ENCODE peak calls at places on chromosomes 13 and 19, in five cellular contexts. One of them, this sample, is unnamed. For H3K4me1, the result is how much of the 10 kb centered on the place peaks cover.

GRCh38 chr19:36152886-36153525 is 759 bp upstream of the COX7A1 start:
- DNase-seq in transverse colon: no peak
- DNase-seq in upper lobe of left lung: no peak
- DNase-seq in GM23338: no peak
- DNase-seq in GM12878: no peak
- DNase-seq in this sample: no peak

GRCh38 chr19:485583-486236 is 10.6 kb upstream of the MADCAM1 start:
- DNase-seq in GM23338: no peak
- DNase-seq in upper lobe of left lung: no peak
- DNase-seq in transverse colon: no peak
- DNase-seq in GM12878: no peak
- DNase-seq in this sample: no peak

GRCh38 chr13:106132216-106132615 is 403.2 kb downstream of the EFNB2 start:
- DNase-seq in GM12878: no peak
- DNase-seq in upper lobe of left lung: no peak
- DNase-seq in transverse colon: no peak
- DNase-seq in GM23338: no peak
- DNase-seq in this sample: no peak

GRCh38 chr13:19864018-19864338 is 529 bp upstream of the ZMYM5 start:
- DNase-seq in upper lobe of left lung: peak
- DNase-seq in transverse colon: peak
- DNase-seq in GM12878: no peak
- DNase-seq in GM23338: peak
- DNase-seq in this sample: peak

GRCh38 chr13:30607908-30608307 is 9.8 kb upstream of the USPL1 start:
- DNase-seq in GM12878: peak
- DNase-seq in transverse colon: peak
- DNase-seq in GM23338: no peak
- DNase-seq in upper lobe of left lung: peak
- DNase-seq in this sample: peak

GRCh38 chr19:30395283-30395682 is 23.1 kb downstream of the ZNF536 start:
- DNase-seq in upper lobe of left lung: no peak
- DNase-seq in GM12878: no peak
- DNase-seq in GM23338: no peak
- DNase-seq in transverse colon: no peak
- DNase-seq in this sample: no peak

GRCh38 chr19:31448221-31448657 is 99.0 kb upstream of the TSHZ3 start:
- DNase-seq in upper lobe of left lung: peak
- DNase-seq in GM12878: no peak
- DNase-seq in transverse colon: peak
- DNase-seq in GM23338: no peak
- DNase-seq in this sample: no peak

GRCh38 chr19:35291259-35291658 is 702 bp upstream of the MAG start:
- DNase-seq in GM23338: no peak
- DNase-seq in GM12878: no peak
- DNase-seq in upper lobe of left lung: no peak
- DNase-seq in transverse colon: no peak
- DNase-seq in this sample: no peak

GRCh38 chr13:54162069-54162468 is 1133.5 kb downstream of the OLFM4 start:
- DNase-seq in upper lobe of left lung: no peak
- DNase-seq in transverse colon: no peak
- DNase-seq in GM23338: peak
- DNase-seq in GM12878: no peak
- DNase-seq in this sample: no peak

GRCh38 chr13:29524641-29525040 is 70.8 kb downstream of the SLC7A1 start:
- DNase-seq in upper lobe of left lung: no peak
- DNase-seq in GM23338: no peak
- DNase-seq in GM12878: no peak
- DNase-seq in transverse colon: no peak
- DNase-seq in this sample: no peak

GRCh38 chr19:42277821-42278809 is 9.1 kb downstream of the CIC start:
- DNase-seq in transverse colon: no peak
- DNase-seq in GM23338: no peak
- DNase-seq in upper lobe of left lung: peak
- DNase-seq in GM12878: no peak
- DNase-seq in this sample: no peak

GRCh38 chr13:24670927-24671326 is 9.3 kb upstream of the ATP12A start:
- DNase-seq in transverse colon: no peak
- DNase-seq in GM12878: no peak
- DNase-seq in GM23338: peak
- DNase-seq in upper lobe of left lung: no peak
- DNase-seq in this sample: no peak

GRCh38 chr13:69324109-69324886 is 783.3 kb upstream of the ATXN8OS start:
- DNase-seq in GM23338: peak
- DNase-seq in transverse colon: no peak
- DNase-seq in GM12878: no peak
- DNase-seq in upper lobe of left lung: no peak
- DNase-seq in this sample: no peak

GRCh38 chr19:43767818-43768217 is 13.0 kb downstream of the KCNN4 start:
- DNase-seq in transverse colon: no peak
- DNase-seq in GM12878: no peak
- DNase-seq in upper lobe of left lung: no peak
- DNase-seq in GM23338: no peak
- DNase-seq in this sample: no peak

GRCh38 chr19:18589380-18590272 is 1.0 kb downstream of the REX1BD start:
- DNase-seq in transverse colon: peak
- DNase-seq in GM23338: peak
- DNase-seq in upper lobe of left lung: peak
- DNase-seq in GM12878: no peak
- DNase-seq in this sample: peak

GRCh38 chr19:18591735-18592385 is 3.3 kb downstream of the REX1BD start:
- DNase-seq in GM23338: no peak
- DNase-seq in GM12878: no peak
- DNase-seq in transverse colon: no peak
- DNase-seq in upper lobe of left lung: no peak
- DNase-seq in this sample: no peak

GRCh38 chr19:18588611-18589379 is at the start of gene REX1BD:
- DNase-seq in upper lobe of left lung: peak
- DNase-seq in GM23338: peak
- DNase-seq in GM12878: peak
- DNase-seq in transverse colon: peak
- DNase-seq in this sample: peak

GRCh38 chr19:18587962-18588610 is 512 bp upstream of the REX1BD start:
- DNase-seq in GM23338: no peak
- DNase-seq in upper lobe of left lung: no peak
- DNase-seq in GM12878: no peak
- DNase-seq in transverse colon: no peak
- DNase-seq in this sample: no peak

GRCh38 chr19:18590273-18591272 is 2.0 kb downstream of the REX1BD start:
- DNase-seq in upper lobe of left lung: no peak
- DNase-seq in GM23338: peak
- DNase-seq in GM12878: no peak
- DNase-seq in transverse colon: peak
- DNase-seq in this sample: no peak
- H3K4me3 ChIP-seq in upper lobe of left lung: no peak
- H3K4me3 ChIP-seq in GM23338: peak
- H3K4me3 ChIP-seq in GM12878: no peak
- H3K4me3 ChIP-seq in transverse colon: no peak
- H3K4me3 ChIP-seq in this sample: no peak

GRCh38 chr19:17467471-17468301 is 2.6 kb upstream of the SLC27A1 start:
- DNase-seq in GM23338: no peak
- DNase-seq in upper lobe of left lung: no peak
- DNase-seq in GM12878: no peak
- DNase-seq in transverse colon: no peak
- DNase-seq in this sample: no peak
- H3K27ac ChIP-seq in GM23338: no peak
- H3K27ac ChIP-seq in upper lobe of left lung: peak
- H3K27ac ChIP-seq in GM12878: no peak
- H3K27ac ChIP-seq in transverse colon: peak
- H3K27ac ChIP-seq in this sample: no peak

DNA sequence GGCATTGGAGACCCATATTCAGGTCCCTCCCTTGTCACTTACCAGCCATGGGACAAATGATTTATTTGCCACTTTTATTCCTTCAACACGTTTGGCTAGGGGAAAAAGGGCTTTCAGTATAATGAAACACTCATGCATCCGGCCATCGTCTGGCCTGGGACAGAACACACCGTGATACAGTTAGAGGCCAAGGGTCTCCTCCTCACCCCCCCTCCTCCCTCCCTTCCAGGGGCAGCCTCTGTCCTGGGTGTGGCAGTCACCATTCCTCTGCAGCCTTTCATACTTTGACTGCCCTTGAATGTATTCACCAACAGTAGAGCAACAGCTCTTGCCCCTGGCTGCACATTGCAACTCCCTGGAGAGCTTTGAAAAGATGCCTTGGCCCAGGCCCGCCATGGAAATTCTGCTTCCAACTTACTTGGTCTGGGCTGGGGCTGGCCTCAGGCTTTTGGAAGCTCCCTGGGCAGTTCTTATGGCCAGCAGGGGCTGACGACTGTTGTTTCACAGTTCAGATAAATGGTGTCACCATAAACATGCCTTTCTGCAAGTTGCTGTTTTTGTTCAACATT is 3.0 kb downstream of the PAK4 start:
- DNase-seq in GM12878: no peak
- DNase-seq in upper lobe of left lung: no peak
- DNase-seq in GM23338: no peak
- DNase-seq in transverse colon: peak
- DNase-seq in this sample: no peak
- H3K4me1 ChIP-seq in GM12878: under half
- H3K4me1 ChIP-seq in upper lobe of left lung: half or more
- H3K4me1 ChIP-seq in GM23338: under half
- H3K4me1 ChIP-seq in transverse colon: half or more
- H3K4me1 ChIP-seq in this sample: under half

GRCh38 chr19:32613008-32613407 is 32.0 kb downstream of the PDCD5 start:
- DNase-seq in upper lobe of left lung: no peak
- DNase-seq in GM12878: no peak
- DNase-seq in transverse colon: no peak
- DNase-seq in GM23338: no peak
- DNase-seq in this sample: no peak
- H3K4me3 ChIP-seq in upper lobe of left lung: no peak
- H3K4me3 ChIP-seq in GM12878: no peak
- H3K4me3 ChIP-seq in transverse colon: no peak
- H3K4me3 ChIP-seq in GM23338: no peak
- H3K4me3 ChIP-seq in this sample: no peak

DNA sequence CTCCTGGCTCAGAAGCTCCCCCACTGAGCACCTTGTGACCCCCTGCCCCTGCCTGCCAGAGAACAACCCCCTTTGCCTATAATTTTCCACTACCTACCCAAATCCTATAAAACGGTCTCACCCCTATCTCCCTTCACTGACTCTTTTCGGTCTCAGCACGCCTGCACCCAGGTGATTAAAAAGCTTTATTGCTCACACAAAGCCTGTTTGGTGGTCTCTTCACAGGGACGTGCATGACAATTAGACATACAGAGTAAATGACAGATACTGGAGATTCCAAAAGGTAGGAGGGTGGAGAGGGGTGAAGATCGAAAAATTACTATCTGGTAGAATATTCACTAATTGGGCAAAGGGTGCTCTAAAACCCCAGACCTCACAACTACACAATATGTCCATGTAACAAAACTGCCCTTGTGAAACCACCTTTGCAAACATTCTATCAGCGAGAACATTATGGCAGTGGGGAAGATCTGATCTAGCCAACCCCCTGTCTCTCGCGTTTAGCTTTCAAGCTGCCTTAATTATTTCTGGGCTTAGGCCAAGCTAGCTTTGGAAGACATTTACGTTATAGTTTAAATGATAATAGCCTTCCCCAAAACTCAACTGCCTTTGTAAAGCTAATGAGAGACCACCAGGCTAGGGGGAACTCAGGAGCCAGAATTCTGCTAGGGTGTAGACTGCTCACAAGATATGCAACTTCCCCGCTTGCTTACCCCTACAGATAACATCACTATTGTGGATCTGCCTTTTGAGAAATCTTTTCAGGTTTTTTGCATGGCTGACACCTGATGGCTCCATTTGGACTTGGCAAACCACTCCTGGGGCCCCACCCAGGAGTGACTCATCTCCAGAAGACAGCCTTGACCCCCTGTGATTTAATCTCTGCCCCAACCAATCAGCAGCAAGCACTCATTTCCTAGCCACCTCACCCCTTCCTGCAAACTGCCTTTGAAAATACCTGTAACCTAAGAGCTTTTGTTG is 1534.0 kb upstream of the SPRY2 start:
- DNase-seq in transverse colon: no peak
- DNase-seq in upper lobe of left lung: no peak
- DNase-seq in GM12878: no peak
- DNase-seq in GM23338: peak
- DNase-seq in this sample: no peak
- H3K27ac ChIP-seq in transverse colon: no peak
- H3K27ac ChIP-seq in upper lobe of left lung: no peak
- H3K27ac ChIP-seq in GM12878: no peak
- H3K27ac ChIP-seq in GM23338: peak
- H3K27ac ChIP-seq in this sample: no peak

DNA sequence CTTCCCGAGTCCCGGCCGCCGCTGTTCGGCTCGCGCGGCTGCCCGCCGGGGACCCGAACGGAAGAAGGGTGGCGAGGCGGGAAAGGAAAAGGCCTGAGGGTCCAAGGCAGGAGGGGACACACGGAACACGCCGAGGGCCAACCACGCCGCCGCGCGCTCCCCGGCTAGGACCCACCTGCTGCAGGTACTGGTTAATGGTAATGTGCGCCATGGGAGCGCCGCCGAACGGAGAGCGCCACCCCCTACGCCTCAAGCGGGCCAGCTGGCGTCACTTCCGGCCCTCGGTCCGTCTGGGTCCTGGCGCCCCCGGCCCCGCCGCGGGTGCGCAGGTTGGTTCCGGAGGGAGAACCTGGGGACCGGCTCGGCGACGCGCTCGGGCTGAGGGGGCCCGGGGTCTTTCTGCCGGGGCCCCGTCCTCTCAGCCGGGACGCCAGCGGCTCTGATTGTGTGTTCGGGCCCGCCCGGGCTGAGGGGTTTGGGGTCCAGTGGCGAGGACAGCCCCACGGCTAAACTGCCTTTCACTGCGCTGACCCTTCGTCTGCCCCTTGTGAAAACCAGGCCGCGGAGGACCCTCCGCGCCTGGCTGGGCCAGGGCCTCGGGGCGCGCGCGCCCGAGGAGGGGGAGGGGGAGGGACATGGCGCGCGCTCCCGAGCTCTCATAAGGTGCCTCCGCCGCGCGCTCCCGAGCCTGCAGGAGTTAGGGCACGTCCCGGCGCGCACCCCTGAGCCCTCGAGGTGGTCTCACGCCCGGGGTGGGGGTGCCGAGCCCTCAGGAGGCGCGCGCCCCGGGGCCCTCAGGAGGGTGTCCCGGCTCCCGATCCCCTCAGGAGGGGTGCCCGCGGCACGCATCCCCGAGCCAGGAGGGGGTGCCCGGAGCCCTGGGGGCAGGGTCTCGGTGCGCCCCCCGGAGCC is at the start of gene PCID2:
- DNase-seq in transverse colon: peak
- DNase-seq in GM12878: peak
- DNase-seq in GM23338: peak
- DNase-seq in upper lobe of left lung: peak
- DNase-seq in this sample: peak
- H3K4me1 ChIP-seq in transverse colon: under half
- H3K4me1 ChIP-seq in GM12878: under half
- H3K4me1 ChIP-seq in GM23338: under half
- H3K4me1 ChIP-seq in upper lobe of left lung: under half
- H3K4me1 ChIP-seq in this sample: under half

This sample was measured in effector memory CD4-positive, alpha-beta T cell.